ENCODE peak calls at places on chromosomes 11 and 22, in nine cellular contexts. Q, C, X, B, K, A, F, J and N are unnamed samples.

GRCh38 chr11:78642979-78643675 is 68.5 kb upstream of the NARS2 start:
- DNase-seq in Q (no peak), C (no peak), X (no peak), B (no peak), K (no peak), A (no peak), F (no peak), J (no peak), N (no peak)

GRCh38 chr11:10818594-10818993 is 9.9 kb upstream of the EIF4G2 start:
- DNase-seq in Q (no peak), C (no peak), X (no peak), B (no peak), K (no peak), A (no peak), F (no peak), J (no peak), N (no peak)

GRCh38 chr11:76629853-76630599 is 40.5 kb downstream of the LRRC32 start:
- DNase-seq in Q (no peak), C (peak; percentile 88), X (no peak), B (peak; percentile 40), K (peak; percentile 66), A (no peak), F (no peak), J (no peak), N (no peak)

GRCh38 chr11:59403546-59403945 is 22.7 kb downstream of the OR5A2 start:
- DNase-seq in Q (no peak), C (no peak), X (no peak), B (no peak), K (no peak), A (no peak), F (no peak), J (no peak), N (no peak)

GRCh38 chr11:61061081-61061826 is 41.0 kb upstream of the CD5 start:
- DNase-seq in Q (peak; percentile 6), C (no peak), X (no peak), B (no peak), K (no peak), A (no peak), F (no peak), J (no peak), N (peak; percentile 23)

GRCh38 chr11:116454020-116454645 is 318.7 kb downstream of the BUD13 start:
- DNase-seq in Q (no peak), C (no peak), X (no peak), B (peak; percentile 49), K (peak; percentile 60), A (peak; percentile 37), F (no peak), J (peak; percentile 25), N (no peak)

GRCh38 chr22:28027453-28028448 is 108.7 kb upstream of the PITPNB start:
- DNase-seq in Q (no peak), C (peak; percentile 62), X (no peak), B (no peak), K (no peak), A (peak; percentile 52), F (no peak), J (no peak), N (no peak)

GRCh38 chr11:133951484-133952198 is 5.1 kb downstream of the IGSF9B start:
- DNase-seq in Q (no peak), C (no peak), X (no peak), B (no peak), K (no peak), A (peak; percentile 63), F (no peak), J (no peak), N (peak; percentile 38)

GRCh38 chr11:87223816-87224215 is 186.1 kb downstream of the TMEM135 start:
- DNase-seq in Q (no peak), C (no peak), X (no peak), B (no peak), K (no peak), A (no peak), F (no peak), J (no peak), N (no peak)

GRCh38 chr11:2988996-2989395 is 3.1 kb downstream of the NAP1L4 start:
- DNase-seq in Q (no peak), C (no peak), X (no peak), B (no peak), K (no peak), A (no peak), F (no peak), J (no peak), N (no peak)

GRCh38 chr11:35099278-35100018 is 39.5 kb upstream of the CD44 start:
- DNase-seq in Q (no peak), C (no peak), X (no peak), B (no peak), K (no peak), A (no peak), F (no peak), J (no peak), N (no peak)

GRCh38 chr11:76347391-76347790 is 33.5 kb downstream of the THAP12 start:
- DNase-seq in Q (no peak), C (no peak), X (no peak), B (no peak), K (no peak), A (no peak), F (no peak), J (no peak), N (no peak)

GRCh38 chr11:1834791-1835670 is at the start of gene SYT8:
- DNase-seq in Q (no peak), C (peak; percentile 72), X (no peak), B (peak; percentile 48), K (peak; percentile 60), A (peak; percentile 72), F (peak; percentile 78), J (no peak), N (no peak)

GRCh38 chr22:21816787-21817496 is 50.5 kb downstream of the MAPK1 start:
- DNase-seq in Q (no peak), C (no peak), X (no peak), B (no peak), K (no peak), A (peak; percentile 20), F (no peak), J (peak; percentile 32), N (no peak)

GRCh38 chr11:1298695-1299492 is 10.5 kb downstream of the TOLLIP start:
- DNase-seq in Q (no peak), C (peak; percentile 90), X (peak; percentile 95), B (peak; percentile 85), K (peak; percentile 89), A (no peak), F (peak; percentile 78), J (no peak), N (peak; percentile 83)

GRCh38 chr11:126647735-126648134 is 292.2 kb downstream of the ST3GAL4 start:
- DNase-seq in Q (peak; percentile 2), C (no peak), X (no peak), B (no peak), K (no peak), A (no peak), F (no peak), J (no peak), N (no peak)

GRCh38 chr22:46278656-46279645 is 11.1 kb downstream of the TTC38 start:
- DNase-seq in Q (no peak), C (no peak), X (no peak), B (no peak), K (no peak), A (no peak), F (no peak), J (no peak), N (no peak)
- H3K4me1 ChIP-seq in Q (no peaks in the 10 kb centered on the region), C (peaks cover 68% of the 10 kb centered on the region), X (no peaks in the 10 kb centered on the region), B (no peaks in the 10 kb centered on the region), K (no peaks in the 10 kb centered on the region), A (no peaks in the 10 kb centered on the region), F (no peaks in the 10 kb centered on the region), J (no peaks in the 10 kb centered on the region), N (no peaks in the 10 kb centered on the region)

GRCh38 chr11:63837027-63837688 is 1.8 kb upstream of the MARK2 start:
- DNase-seq in Q (peak; percentile 68), C (peak; percentile 81), X (peak; percentile 96), B (peak; percentile 84), K (peak; percentile 85), A (peak; percentile 78), F (no peak), J (peak; percentile 68), N (peak; percentile 83)
- TF ChIP-seq POLR2AphosphoS5 in Q (peak; percentile 21), C (no peak), X (no peak), B (peak; percentile 34), K (no peak), A (no peak), F (no peak), J (no peak), N (no peak)

GRCh38 chr22:42427211-42427610 is 5.0 kb downstream of the NFAM1 start:
- DNase-seq in Q (no peak), C (no peak), X (no peak), B (no peak), K (no peak), A (no peak), F (no peak), J (no peak), N (no peak)

GRCh38 chr22:42428025-42428424 is 4.2 kb downstream of the NFAM1 start:
- DNase-seq in Q (no peak), C (no peak), X (no peak), B (no peak), K (no peak), A (no peak), F (no peak), J (no peak), N (no peak)

GRCh38 chr22:42428760-42429159 is 3.4 kb downstream of the NFAM1 start:
- DNase-seq in Q (no peak), C (no peak), X (no peak), B (no peak), K (no peak), A (no peak), F (no peak), J (no peak), N (no peak)

GRCh38 chr22:42425337-42425988 is 6.7 kb downstream of the NFAM1 start:
- DNase-seq in Q (no peak), C (no peak), X (no peak), B (no peak), K (no peak), A (no peak), F (no peak), J (no peak), N (peak; percentile 53)

GRCh38 chr22:42425989-42426355 is 6.2 kb downstream of the NFAM1 start:
- DNase-seq in Q (no peak), C (no peak), X (no peak), B (no peak), K (no peak), A (no peak), F (no peak), J (no peak), N (no peak)
- H3K4me1 ChIP-seq in Q (peaks cover 7% of the 10 kb centered on the region), C (peaks cover 68% of the 10 kb centered on the region), X (no peaks in the 10 kb centered on the region), B (no peaks in the 10 kb centered on the region), K (no peaks in the 10 kb centered on the region), A (no peaks in the 10 kb centered on the region), F (no peaks in the 10 kb centered on the region), J (no peaks in the 10 kb centered on the region), N (no peaks in the 10 kb centered on the region)

DNA sequence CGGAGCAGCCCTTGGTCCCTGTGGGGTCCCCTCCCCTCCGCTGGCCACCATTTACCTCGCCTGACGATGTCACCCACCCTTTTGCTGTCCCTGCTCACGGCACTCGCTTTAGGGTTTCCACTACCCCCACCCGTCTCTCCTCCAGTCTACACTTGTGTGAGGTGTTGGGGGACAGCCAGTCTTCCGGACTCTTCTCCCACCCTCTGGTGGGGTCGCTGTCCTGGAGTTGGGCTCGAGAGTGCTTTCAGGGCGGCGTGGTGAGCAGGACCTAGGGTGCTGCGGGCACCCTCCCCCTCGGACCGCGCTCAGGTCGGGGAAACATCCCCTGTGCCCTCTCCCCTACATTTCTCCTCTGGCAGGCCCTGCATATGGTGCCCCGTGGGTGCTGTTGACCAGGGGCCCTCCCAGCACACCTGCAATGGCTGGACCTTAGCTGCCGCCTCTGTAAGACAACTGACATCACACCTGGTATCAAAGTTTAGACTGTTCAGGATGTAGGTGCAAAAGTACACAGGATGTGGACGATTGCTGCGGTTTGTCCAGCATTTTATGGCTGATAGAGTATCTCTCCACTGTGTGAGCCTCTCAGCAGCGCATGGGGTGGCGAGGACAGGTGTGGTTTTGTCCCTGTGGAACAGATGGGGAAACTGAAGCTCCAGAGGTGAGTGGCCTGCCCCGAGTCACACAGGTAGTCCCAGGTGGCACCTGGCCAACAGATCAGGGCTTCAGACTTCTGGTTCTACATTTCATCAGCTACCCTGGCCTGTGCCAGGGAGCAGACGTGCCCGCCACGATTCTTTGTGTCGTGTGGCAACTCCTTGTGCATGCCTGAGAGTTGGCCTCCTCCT is 1.1 kb downstream of the GRK2 start:
- DNase-seq in Q (no peak), C (peak; percentile 89), X (no peak), B (peak; percentile 76), K (peak; percentile 87), A (peak; percentile 54), F (peak; percentile 52), J (no peak), N (no peak)
- TF ChIP-seq POLR2AphosphoS5 in Q (no peak), C (peak; percentile 69), X (no peak), B (peak; percentile 66), K (peak; percentile 93), A (no peak), F (no peak), J (no peak), N (no peak)